ENCODE peak calls at places on chromosomes 6 and 20, in four cellular contexts. One of them, this sample, is unnamed.

GRCh38 chr6:76222189-76222588 is 149.7 kb upstream of the IMPG1 start:
- DNase-seq in activated CD4-positive, alpha-beta T cell treated with anti-CD3 and anti-CD28 coated beads, Interleukin-2, amount 50 U/mL, for 48 hours: no peak
- DNase-seq in T47D: no peak
- DNase-seq in ecto neural progenitor cell: no peak
- DNase-seq in this sample: no peak

GRCh38 chr6:30265166-30265565 is 52.0 kb upstream of the TRIM26 start:
- DNase-seq in activated CD4-positive, alpha-beta T cell treated with anti-CD3 and anti-CD28 coated beads, Interleukin-2, amount 50 U/mL, for 48 hours: no peak
- DNase-seq in T47D: no peak
- DNase-seq in ecto neural progenitor cell: no peak
- DNase-seq in this sample: no peak

GRCh38 chr20:59820204-59821041 is 113.0 kb downstream of the SYCP2 start:
- DNase-seq in activated CD4-positive, alpha-beta T cell treated with anti-CD3 and anti-CD28 coated beads, Interleukin-2, amount 50 U/mL, for 48 hours: no peak
- DNase-seq in T47D: no peak
- DNase-seq in ecto neural progenitor cell: peak
- DNase-seq in this sample: no peak

GRCh38 chr6:135451617-135452190 is 45.8 kb downstream of the AHI1 start:
- DNase-seq in activated CD4-positive, alpha-beta T cell treated with anti-CD3 and anti-CD28 coated beads, Interleukin-2, amount 50 U/mL, for 48 hours: no peak
- DNase-seq in T47D: no peak
- DNase-seq in ecto neural progenitor cell: no peak
- DNase-seq in this sample: no peak

GRCh38 chr20:39009348-39009747 is 47.2 kb downstream of the DHX35 start:
- DNase-seq in activated CD4-positive, alpha-beta T cell treated with anti-CD3 and anti-CD28 coated beads, Interleukin-2, amount 50 U/mL, for 48 hours: no peak
- DNase-seq in T47D: no peak
- DNase-seq in ecto neural progenitor cell: no peak
- DNase-seq in this sample: no peak

GRCh38 chr20:41179961-41180360 is 42.6 kb downstream of the PLCG1 start:
- DNase-seq in activated CD4-positive, alpha-beta T cell treated with anti-CD3 and anti-CD28 coated beads, Interleukin-2, amount 50 U/mL, for 48 hours: no peak
- DNase-seq in T47D: no peak
- DNase-seq in ecto neural progenitor cell: peak
- DNase-seq in this sample: no peak

GRCh38 chr6:18226451-18226850 is 37.9 kb downstream of the DEK start:
- DNase-seq in activated CD4-positive, alpha-beta T cell treated with anti-CD3 and anti-CD28 coated beads, Interleukin-2, amount 50 U/mL, for 48 hours: no peak
- DNase-seq in T47D: no peak
- DNase-seq in ecto neural progenitor cell: no peak
- DNase-seq in this sample: no peak

GRCh38 chr20:11734431-11734830 is 183.3 kb upstream of the BTBD3 start:
- DNase-seq in activated CD4-positive, alpha-beta T cell treated with anti-CD3 and anti-CD28 coated beads, Interleukin-2, amount 50 U/mL, for 48 hours: no peak
- DNase-seq in T47D: no peak
- DNase-seq in ecto neural progenitor cell: no peak
- DNase-seq in this sample: no peak

GRCh38 chr20:47280668-47281067 is 75.8 kb downstream of the ZMYND8 start:
- DNase-seq in activated CD4-positive, alpha-beta T cell treated with anti-CD3 and anti-CD28 coated beads, Interleukin-2, amount 50 U/mL, for 48 hours: no peak
- DNase-seq in T47D: no peak
- DNase-seq in ecto neural progenitor cell: no peak
- DNase-seq in this sample: no peak

GRCh38 chr6:125094563-125094962 is 59.0 kb upstream of the TPD52L1 start:
- DNase-seq in activated CD4-positive, alpha-beta T cell treated with anti-CD3 and anti-CD28 coated beads, Interleukin-2, amount 50 U/mL, for 48 hours: no peak
- DNase-seq in T47D: no peak
- DNase-seq in ecto neural progenitor cell: no peak
- DNase-seq in this sample: no peak

GRCh38 chr6:134810402-134810801 is 139.5 kb downstream of the ALDH8A1 start:
- DNase-seq in activated CD4-positive, alpha-beta T cell treated with anti-CD3 and anti-CD28 coated beads, Interleukin-2, amount 50 U/mL, for 48 hours: no peak
- DNase-seq in T47D: no peak
- DNase-seq in ecto neural progenitor cell: no peak
- DNase-seq in this sample: no peak

This sample was measured in iPS DF 19.7.